ENCODE peak calls at places on chromosomes 16 and 17, in seven cellular contexts. W is HT1080; N is stimulated activated CD4-positive, alpha-beta T cell treated with anti-CD3 and anti-CD28 coated beads, Interleukin-12 subunit alpha, Interleukin-12 subunit beta, amount 100 ng/mL, for 48 hours; K is H7; R is CD8-positive, alpha-beta T cell; V is SK-N-DZ; O is uterus. A is an unnamed sample.

GRCh38 chr16:58443783-58444182 is 51.5 kb downstream of the GINS3 start:
- DNase-seq in W (no peak), N (no peak), K (no peak), R (no peak), V (no peak), O (no peak), A (no peak)

GRCh38 chr17:19470529-19471261 is 59.7 kb downstream of the RNF112 start:
- DNase-seq in W (no peak), N (no peak), K (peak), R (no peak), V (peak), O (peak), A (no peak)

GRCh38 chr16:67539691-67540635 is 11.3 kb downstream of the RIPOR1 start:
- DNase-seq in W (no peak), N (no peak), K (peak), R (no peak), V (no peak), O (no peak), A (no peak)

GRCh38 chr16:67647111-67647651 is 2.2 kb downstream of the CARMIL2 start:
- DNase-seq in W (no peak), N (no peak), K (peak), R (no peak), V (peak), O (no peak), A (no peak)

GRCh38 chr17:45740553-45741330 is 43.4 kb upstream of the CRHR1 start:
- DNase-seq in W (peak), N (no peak), K (peak), R (no peak), V (peak), O (peak), A (peak)

GRCh38 chr16:85781685-85782370 is 17.5 kb downstream of the EMC8 start:
- DNase-seq in W (no peak), N (no peak), K (no peak), R (no peak), V (no peak), O (peak), A (peak)

GRCh38 chr17:14299261-14300093 is 1.4 kb upstream of the HS3ST3B1 start:
- DNase-seq in W (no peak), N (no peak), K (peak), R (no peak), V (no peak), O (peak), A (no peak)

GRCh38 chr17:78128616-78129384 is at the start of gene TMC6:
- DNase-seq in W (no peak), N (no peak), K (peak), R (peak), V (no peak), O (no peak), A (peak)

GRCh38 chr17:79778504-79779087 is 648 bp downstream of the CBX2 start:
- DNase-seq in W (no peak), N (no peak), K (peak), R (no peak), V (peak), O (no peak), A (no peak)

GRCh38 chr17:73643846-73644144 is 450 bp downstream of the SDK2 start:
- DNase-seq in W (no peak), N (no peak), K (no peak), R (no peak), V (no peak), O (no peak), A (no peak)

GRCh38 chr17:55680983-55681382 is 41.7 kb downstream of the TMEM100 start:
- DNase-seq in W (no peak), N (no peak), K (no peak), R (no peak), V (no peak), O (no peak), A (no peak)

GRCh38 chr16:2046889-2047329 is 725 bp downstream of the NTHL1 start:
- DNase-seq in W (peak), N (no peak), K (no peak), R (no peak), V (no peak), O (no peak), A (no peak)

GRCh38 chr17:68804777-68805176 is 150.4 kb downstream of the ABCA8 start:
- DNase-seq in W (no peak), N (no peak), K (no peak), R (no peak), V (no peak), O (no peak), A (no peak)

GRCh38 chr16:3665508-3665907 is 11.0 kb downstream of the DNASE1 start:
- DNase-seq in W (no peak), N (no peak), K (peak), R (peak), V (no peak), O (no peak), A (peak)

GRCh38 chr17:17108681-17109049 is 66.4 kb downstream of the MPRIP start:
- DNase-seq in W (no peak), N (no peak), K (peak), R (no peak), V (no peak), O (no peak), A (peak)

GRCh38 chr17:11389583-11389982 is 148.6 kb downstream of the SHISA6 start:
- DNase-seq in W (no peak), N (no peak), K (no peak), R (no peak), V (no peak), O (no peak), A (no peak)

GRCh38 chr17:20114466-20114865 is 105.3 kb downstream of the SPECC1 start:
- DNase-seq in W (peak), N (no peak), K (no peak), R (no peak), V (no peak), O (no peak), A (no peak)

GRCh38 chr16:71409038-71409775 is 32.6 kb downstream of the TLE7 start:
- DNase-seq in W (no peak), N (no peak), K (no peak), R (no peak), V (no peak), O (no peak), A (no peak)

GRCh38 chr16:26649646-26650045 is 417.1 kb upstream of the C16orf82 start:
- DNase-seq in W (no peak), N (no peak), K (no peak), R (no peak), V (no peak), O (no peak), A (no peak)

GRCh38 chr16:3171181-3171854 is 16.7 kb upstream of the OR1F1 start:
- DNase-seq in W (no peak), N (no peak), K (peak), R (no peak), V (no peak), O (no peak), A (no peak)

GRCh38 chr17:82402865-82403264 is 15.3 kb upstream of the HEXD start:
- DNase-seq in W (no peak), N (no peak), K (no peak), R (no peak), V (no peak), O (no peak), A (no peak)

GRCh38 chr17:16381496-16381820 is 567 bp downstream of the UBB start:
- DNase-seq in W (no peak), N (peak), K (no peak), R (no peak), V (no peak), O (no peak), A (peak)

GRCh38 chr16:12315330-12316138 is 339.0 kb downstream of the SNX29 start:
- DNase-seq in W (no peak), N (no peak), K (no peak), R (no peak), V (no peak), O (no peak), A (no peak)

GRCh38 chr16:89144681-89145080 is 26.9 kb upstream of the CDH15 start:
- DNase-seq in W (no peak), N (no peak), K (no peak), R (no peak), V (no peak), O (no peak), A (no peak)

GRCh38 chr17:4840893-4841242 is 7.7 kb downstream of the MINK1 start:
- DNase-seq in W (no peak), N (no peak), K (no peak), R (no peak), V (no peak), O (no peak), A (no peak)

GRCh38 chr17:40025991-40026815 is 11.0 kb downstream of the CSF3 start:
- DNase-seq in W (no peak), N (no peak), K (no peak), R (peak), V (no peak), O (no peak), A (no peak)

GRCh38 chr16:12659871-12660270 is 143.8 kb downstream of the CPPED1 start:
- DNase-seq in W (no peak), N (no peak), K (no peak), R (no peak), V (no peak), O (no peak), A (no peak)

GRCh38 chr17:68326681-68327080 is 35.4 kb downstream of the ARSG start:
- DNase-seq in W (peak), N (no peak), K (no peak), R (no peak), V (no peak), O (no peak), A (no peak)